ENCODE peak calls at places on chromosomes 12 and 14, in eight cellular contexts. A, S, U, B, H, J, Q and L are unnamed samples.

GRCh38 chr14:79656086-79656485 is 555.2 kb downstream of the DIO2 start:
- DNase-seq in A (no peak), S (no peak), U (no peak), B (no peak), H (no peak), J (no peak), Q (no peak), L (no peak)

GRCh38 chr12:123038966-123039365 is 58.5 kb downstream of the ARL6IP4 start:
- DNase-seq in A (no peak), S (no peak), U (no peak), B (no peak), H (no peak), J (no peak), Q (no peak), L (no peak)

GRCh38 chr12:214005-214736 is at the start of gene SLC6A12:
- DNase-seq in A (no peak), S (no peak), U (no peak), B (no peak), H (no peak), J (no peak), Q (no peak), L (no peak)

GRCh38 chr12:65660096-65660495 is 164.2 kb upstream of the HMGA2 start:
- DNase-seq in A (no peak), S (no peak), U (no peak), B (no peak), H (no peak), J (no peak), Q (no peak), L (no peak)

GRCh38 chr14:82313889-82314288 is 780.2 kb upstream of the SEL1L start:
- DNase-seq in A (no peak), S (peak; percentile 99), U (no peak), B (no peak), H (no peak), J (no peak), Q (no peak), L (no peak)

GRCh38 chr14:36091096-36091495 is 85.4 kb downstream of the PTCSC3 start:
- DNase-seq in A (no peak), S (peak; percentile 52), U (no peak), B (peak; percentile 17), H (no peak), J (no peak), Q (peak; percentile 12), L (peak; percentile 4)

GRCh38 chr12:6790496-6791150 is 1.3 kb downstream of the CD4 start:
- DNase-seq in A (peak; percentile 38), S (no peak), U (no peak), B (no peak), H (no peak), J (no peak), Q (no peak), L (no peak)

GRCh38 chr12:77133566-77133965 is 68.2 kb upstream of the E2F7 start:
- DNase-seq in A (no peak), S (no peak), U (no peak), B (peak; percentile 66), H (no peak), J (no peak), Q (no peak), L (no peak)

GRCh38 chr14:21993070-21993469 is 319.5 kb upstream of the OR4E1 start:
- DNase-seq in A (no peak), S (no peak), U (no peak), B (no peak), H (no peak), J (no peak), Q (no peak), L (no peak)

GRCh38 chr14:97705976-97706375 is 908.8 kb downstream of the VRK1 start:
- DNase-seq in A (no peak), S (no peak), U (no peak), B (no peak), H (no peak), J (no peak), Q (no peak), L (no peak)

GRCh38 chr14:23432102-23432925 is 3.1 kb downstream of the MYH7 start:
- DNase-seq in A (no peak), S (no peak), U (no peak), B (no peak), H (no peak), J (no peak), Q (no peak), L (no peak)

GRCh38 chr14:32193532-32193931 is 8.3 kb upstream of the RNU6-7 start:
- DNase-seq in A (no peak), S (no peak), U (no peak), B (no peak), H (no peak), J (no peak), Q (no peak), L (no peak)

GRCh38 chr12:115182239-115182638 is 498.3 kb upstream of the TBX3 start:
- DNase-seq in A (no peak), S (no peak), U (no peak), B (no peak), H (no peak), J (no peak), Q (no peak), L (no peak)

GRCh38 chr14:103508930-103509329 is 13.7 kb downstream of the CKB start:
- DNase-seq in A (no peak), S (no peak), U (no peak), B (no peak), H (no peak), J (no peak), Q (no peak), L (no peak)

GRCh38 chr14:102220031-102220430 is 80.3 kb downstream of the WDR20 start:
- DNase-seq in A (no peak), S (no peak), U (no peak), B (no peak), H (no peak), J (peak; percentile 61), Q (no peak), L (peak; percentile 91)

GRCh38 chr12:5402009-5402408 is 29.9 kb upstream of the NTF3 start:
- DNase-seq in A (no peak), S (peak; percentile 66), U (no peak), B (no peak), H (no peak), J (no peak), Q (no peak), L (no peak)

GRCh38 chr14:101408077-101408831 is 153.0 kb upstream of the DIO3 start:
- DNase-seq in A (no peak), S (peak; percentile 87), U (no peak), B (peak; percentile 64), H (no peak), J (no peak), Q (peak; percentile 38), L (no peak)

GRCh38 chr12:31245822-31246469 is 80.0 kb downstream of the SINHCAF start:
- DNase-seq in A (no peak), S (no peak), U (no peak), B (peak; percentile 19), H (no peak), J (no peak), Q (no peak), L (no peak)

GRCh38 chr12:33817713-33818112 is 204.6 kb upstream of the ALG10 start:
- DNase-seq in A (no peak), S (no peak), U (no peak), B (no peak), H (no peak), J (no peak), Q (no peak), L (no peak)

GRCh38 chr12:2640709-2641108 is 154.1 kb upstream of the FKBP4 start:
- DNase-seq in A (no peak), S (no peak), U (peak; percentile 11), B (peak; percentile 93), H (no peak), J (no peak), Q (peak; percentile 90), L (no peak)

GRCh38 chr14:61485670-61486069 is 164.3 kb downstream of the PRKCH start:
- DNase-seq in A (no peak), S (no peak), U (no peak), B (no peak), H (no peak), J (no peak), Q (no peak), L (no peak)

GRCh38 chr14:49858383-49858782 is 5.8 kb upstream of the NEMF start:
- DNase-seq in A (no peak), S (no peak), U (no peak), B (no peak), H (no peak), J (no peak), Q (no peak), L (no peak)

GRCh38 chr14:72543325-72543724 is 350.6 kb downstream of the DPF3 start:
- DNase-seq in A (no peak), S (no peak), U (no peak), B (no peak), H (no peak), J (no peak), Q (no peak), L (no peak)

GRCh38 chr14:71783786-71784185 is 148.4 kb upstream of the RGS6 start:
- DNase-seq in A (no peak), S (no peak), U (no peak), B (no peak), H (no peak), J (no peak), Q (no peak), L (no peak)

GRCh38 chr12:78293039-78293686 is 462.5 kb downstream of the NAV3 start:
- DNase-seq in A (no peak), S (no peak), U (no peak), B (peak; percentile 3), H (no peak), J (no peak), Q (no peak), L (no peak)

GRCh38 chr14:89386214-89386886 is 30.7 kb downstream of the FOXN3 start:
- DNase-seq in A (no peak), S (no peak), U (no peak), B (no peak), H (no peak), J (no peak), Q (no peak), L (no peak)

GRCh38 chr12:66965613-66966012 is 286.7 kb upstream of the GRIP1 start:
- DNase-seq in A (no peak), S (no peak), U (no peak), B (no peak), H (no peak), J (no peak), Q (no peak), L (no peak)

GRCh38 chr14:97456958-97457357 is 659.8 kb downstream of the VRK1 start:
- DNase-seq in A (peak; percentile 12), S (no peak), U (no peak), B (no peak), H (peak; percentile 43), J (no peak), Q (no peak), L (no peak)

GRCh38 chr12:112938751-112939150 is 477 bp downstream of the OAS3 start:
- DNase-seq in A (no peak), S (no peak), U (no peak), B (no peak), H (no peak), J (no peak), Q (no peak), L (no peak)